ENCODE peak calls at places on chromosomes 6 and 20, in nine cellular contexts. W is HCT116, R is PC-3, N is GM23248, X is OCI-LY7, H is MM.1S, V is GM23338, O is neural progenitor cell, Y is hepatocyte. I is an unnamed sample.

GRCh38 chr6:77383026-77383425 is 80.3 kb downstream of the HTR1B start:
- DNase-seq in H (no peak), O (no peak), X (no peak), V (no peak), R (no peak), N (no peak), W (no peak), Y (no peak), I (no peak)

GRCh38 chr6:121436966-121437756 is 1.7 kb downstream of the GJA1 start:
- DNase-seq in O (peak; percentile 70), W (no peak), V (peak; percentile 68), H (peak; percentile 23), N (peak; percentile 73), Y (peak; percentile 64), X (no peak), R (peak; percentile 20), I (peak; percentile 59)

GRCh38 chr20:8647868-8648495 is 420.9 kb upstream of the PLCB4 start:
- DNase-seq in H (no peak), W (no peak), O (no peak), R (no peak), Y (no peak), V (no peak), N (peak; percentile 24), X (peak; percentile 13), I (no peak)

GRCh38 chr6:160284575-160284974 is 26.0 kb upstream of the SLC22A2 start:
- DNase-seq in N (no peak), W (no peak), Y (no peak), H (no peak), V (no peak), R (no peak), X (no peak), O (no peak), I (no peak)

GRCh38 chr20:18724788-18725476 is 88.7 kb upstream of the SCP2D1 start:
- DNase-seq in V (peak; percentile 22), W (no peak), Y (no peak), O (no peak), X (no peak), N (no peak), H (no peak), R (no peak), I (no peak)

GRCh38 chr6:154613137-154613676 is 102.7 kb upstream of the CNKSR3 start:
- DNase-seq in X (no peak), O (no peak), V (no peak), H (no peak), R (peak; percentile 45), N (peak; percentile 89), W (no peak), Y (peak; percentile 75), I (no peak)

GRCh38 chr6:33716379-33716778 is 4.9 kb upstream of the UQCC2 start:
- DNase-seq in O (no peak), W (peak; percentile 60), N (no peak), R (no peak), V (no peak), H (no peak), X (no peak), Y (no peak), I (no peak)

GRCh38 chr6:147142684-147143245 is 61.5 kb upstream of the STXBP5 start:
- DNase-seq in N (no peak), Y (no peak), W (no peak), O (no peak), X (no peak), V (no peak), R (no peak), H (no peak), I (no peak)

GRCh38 chr6:26301638-26302037 is 63.4 kb upstream of the BTN3A2 start:
- DNase-seq in N (no peak), X (no peak), V (no peak), W (no peak), Y (no peak), R (no peak), O (no peak), H (peak; percentile 48), I (no peak)

GRCh38 chr6:150377211-150377781 is 8.5 kb downstream of the IYD start:
- DNase-seq in W (no peak), Y (no peak), V (peak; percentile 6), X (no peak), H (no peak), R (no peak), O (peak; percentile 40), N (peak; percentile 42), I (no peak)

GRCh38 chr6:38350882-38351281 is 288.8 kb downstream of the BTBD9 start:
- DNase-seq in Y (peak; percentile 59), V (peak; percentile 22), O (peak; percentile 11), X (no peak), W (no peak), H (no peak), R (no peak), N (peak; percentile 58), I (no peak)

DNA sequence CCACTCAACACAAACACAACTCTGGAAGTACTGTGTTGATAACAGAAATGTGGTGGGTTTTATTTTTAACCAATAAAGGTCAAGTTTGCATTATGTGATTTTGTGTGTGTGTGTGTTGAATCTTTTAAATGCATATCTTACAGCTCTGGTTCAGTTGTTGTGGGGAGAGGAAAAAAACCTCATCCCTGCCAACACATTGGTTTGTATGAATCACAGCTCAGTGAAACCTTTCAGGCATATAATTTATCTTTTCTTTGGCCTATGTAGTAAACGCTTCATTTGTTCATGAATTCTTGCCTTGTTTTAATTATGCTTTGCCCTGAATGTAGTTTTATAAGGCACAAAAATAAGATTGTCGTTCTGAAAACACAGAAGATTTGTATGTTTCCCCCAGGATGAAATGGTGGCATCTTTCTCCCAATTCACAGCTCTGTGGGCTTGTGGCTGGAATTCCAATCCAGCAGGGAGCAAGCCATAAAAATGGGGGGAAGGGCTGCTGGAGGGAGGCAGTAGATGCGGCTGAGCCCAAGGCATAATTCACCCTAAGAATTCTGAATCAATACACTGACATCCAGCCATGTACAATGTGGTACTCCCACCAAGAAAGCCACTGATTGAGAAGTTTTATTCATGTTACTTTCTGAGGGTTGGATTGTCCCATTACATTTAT is 45.1 kb downstream of the BCAS1 start:
- DNase-seq in N (peak; percentile 77), R (no peak), O (no peak), H (no peak), X (no peak), V (peak; percentile 11), W (no peak), Y (no peak), I (no peak)
- TF ChIP-seq EZH2phosphoT487 in N (no peak), R (no peak), O (no peak), H (no peak), X (no peak), V (no peak), W (no peak), Y (no peak), I (no peak)

GRCh38 chr6:45378324-45378926 is 691 bp upstream of the SUPT3H start:
- DNase-seq in V (no peak), H (peak; percentile 36), X (no peak), O (peak; percentile 77), R (no peak), Y (no peak), N (peak; percentile 73), W (no peak), I (peak; percentile 58)

GRCh38 chr6:45376310-45377040 is 1.3 kb downstream of the SUPT3H start:
- DNase-seq in V (peak; percentile 48), W (no peak), X (no peak), Y (peak; percentile 24), H (no peak), N (peak; percentile 74), R (no peak), O (peak; percentile 29), I (no peak)

GRCh38 chr6:45377555-45378323 is at the start of gene SUPT3H:
- DNase-seq in X (peak; percentile 92), V (peak; percentile 96), O (peak; percentile 98), H (peak; percentile 92), N (peak; percentile 97), Y (peak; percentile 98), R (peak; percentile 97), W (peak; percentile 83), I (peak; percentile 95)

GRCh38 chr6:45377041-45377554 is 636 bp downstream of the SUPT3H start:
- DNase-seq in X (peak; percentile 14), R (peak; percentile 24), N (peak; percentile 58), V (peak; percentile 3), W (no peak), Y (no peak), H (peak; percentile 17), O (no peak), I (no peak)

GRCh38 chr6:45375449-45375848 is 2.3 kb downstream of the SUPT3H start:
- DNase-seq in R (no peak), X (no peak), Y (no peak), H (no peak), W (no peak), O (no peak), V (no peak), N (peak; percentile 16), I (no peak)
- TF ChIP-seq EZH2phosphoT487 in R (no peak), X (no peak), Y (no peak), H (no peak), W (no peak), O (no peak), V (no peak), N (no peak), I (no peak)

GRCh38 chr6:111486921-111487320 is 3.9 kb upstream of the REV3L start:
- DNase-seq in R (no peak), H (no peak), N (no peak), W (no peak), V (no peak), X (no peak), Y (no peak), O (no peak), I (no peak)

GRCh38 chr6:111485316-111485715 is 2.3 kb upstream of the REV3L start:
- DNase-seq in V (no peak), X (no peak), N (no peak), O (no peak), R (no peak), W (no peak), H (no peak), Y (no peak), I (no peak)

GRCh38 chr6:111490067-111490466 is 7.0 kb upstream of the REV3L start:
- DNase-seq in R (no peak), N (no peak), V (no peak), H (no peak), Y (no peak), X (no peak), O (no peak), W (no peak), I (no peak)

GRCh38 chr6:111486475-111486874 is 3.5 kb upstream of the REV3L start:
- DNase-seq in W (no peak), Y (no peak), X (no peak), V (no peak), H (no peak), N (no peak), O (no peak), R (no peak), I (no peak)

GRCh38 chr6:111487656-111488055 is 4.6 kb upstream of the REV3L start:
- DNase-seq in N (peak; percentile 89), H (no peak), W (no peak), V (no peak), R (peak; percentile 35), O (no peak), X (peak; percentile 46), Y (no peak), I (no peak)
- TF ChIP-seq EZH2phosphoT487 in N (no peak), H (no peak), W (no peak), V (no peak), R (no peak), O (no peak), X (no peak), Y (no peak), I (no peak)

DNA sequence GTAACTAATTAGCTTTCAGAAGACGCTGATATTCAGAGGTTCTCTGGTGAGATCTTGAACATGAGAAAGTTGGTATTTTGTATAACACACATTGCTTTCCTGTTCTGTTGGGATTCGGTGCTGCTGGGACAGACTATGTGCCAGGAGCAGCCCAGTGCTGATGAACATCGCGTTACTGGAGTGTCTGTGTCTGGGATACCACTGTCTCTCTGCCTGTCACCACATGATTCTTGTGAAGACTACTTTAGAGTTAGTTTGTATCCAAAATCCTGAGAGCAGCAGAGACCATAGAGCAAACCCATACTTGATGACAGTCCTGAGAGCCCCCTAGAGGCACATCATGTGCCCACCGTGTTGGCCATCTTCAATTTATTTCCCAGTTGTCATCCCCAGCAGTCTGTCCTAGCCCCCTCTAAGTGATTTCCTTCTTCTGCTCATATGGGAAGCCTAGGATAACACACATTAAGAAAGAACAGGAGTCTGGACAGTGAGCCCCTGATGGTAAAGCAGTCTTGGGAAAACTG is 41.8 kb upstream of the TINAG start:
- DNase-seq in Y (no peak), W (no peak), V (peak; percentile 50), R (no peak), N (no peak), X (peak; percentile 1), O (peak; percentile 23), H (no peak), I (no peak)
- TF ChIP-seq EZH2phosphoT487 in Y (no peak), W (no peak), V (no peak), R (no peak), N (no peak), X (no peak), O (no peak), H (no peak), I (no peak)

I was measured in SK-N-SH.